ENCODE peak calls at places on chromosomes 7 and 10, in four cellular contexts. P is fibroblast of lung, S is A673, C is transverse colon. K is an unnamed sample.

GRCh38 chr7:120783721-120784120 is 74.2 kb downstream of the TSPAN12 start:
- DNase-seq in P (no peak), S (no peak), C (no peak), K (no peak)

GRCh38 chr7:140348161-140348849 is 50.0 kb downstream of the SLC37A3 start:
- DNase-seq in P (peak; percentile 86), S (no peak), C (no peak), K (peak; percentile 34)

GRCh38 chr7:121337398-121337797 is 8.6 kb downstream of the WNT16 start:
- DNase-seq in P (no peak), S (peak; percentile 49), C (no peak), K (no peak)

GRCh38 chr7:158133057-158133456 is 454.6 kb downstream of the PTPRN2 start:
- DNase-seq in P (no peak), S (no peak), C (no peak), K (no peak)

GRCh38 chr7:66524738-66525137 is 103.9 kb upstream of the KCTD7 start:
- DNase-seq in P (no peak), S (no peak), C (no peak), K (no peak)

GRCh38 chr10:94183666-94184264 is 179.0 kb downstream of the NOC3L start:
- DNase-seq in P (peak; percentile 97), S (peak; percentile 20), C (no peak), K (peak; percentile 99)

GRCh38 chr7:572668-573495 is 53.2 kb upstream of the PDGFA start:
- DNase-seq in P (no peak), S (no peak), C (no peak), K (no peak)

GRCh38 chr7:87919875-87920274 is 14.2 kb upstream of the ADAM22 start:
- DNase-seq in P (no peak), S (no peak), C (no peak), K (no peak)

GRCh38 chr10:31978158-31978483 is 49.5 kb upstream of the ARHGAP12 start:
- DNase-seq in P (no peak), S (no peak), C (no peak), K (no peak)

GRCh38 chr7:66535414-66536329 is 93.0 kb upstream of the KCTD7 start:
- DNase-seq in P (no peak), S (no peak), C (no peak), K (no peak)

GRCh38 chr7:88310950-88311674 is 4.4 kb upstream of the STEAP4 start:
- DNase-seq in P (no peak), S (no peak), C (no peak), K (no peak)

GRCh38 chr10:23442936-23443335 is 4.1 kb downstream of the OTUD1 start:
- DNase-seq in P (peak; percentile 76), S (no peak), C (no peak), K (no peak)

GRCh38 chr10:42754155-42755027 is 28.2 kb upstream of the BMS1 start:
- DNase-seq in P (peak; percentile 10), S (peak; percentile 30), C (no peak), K (no peak)

DNA sequence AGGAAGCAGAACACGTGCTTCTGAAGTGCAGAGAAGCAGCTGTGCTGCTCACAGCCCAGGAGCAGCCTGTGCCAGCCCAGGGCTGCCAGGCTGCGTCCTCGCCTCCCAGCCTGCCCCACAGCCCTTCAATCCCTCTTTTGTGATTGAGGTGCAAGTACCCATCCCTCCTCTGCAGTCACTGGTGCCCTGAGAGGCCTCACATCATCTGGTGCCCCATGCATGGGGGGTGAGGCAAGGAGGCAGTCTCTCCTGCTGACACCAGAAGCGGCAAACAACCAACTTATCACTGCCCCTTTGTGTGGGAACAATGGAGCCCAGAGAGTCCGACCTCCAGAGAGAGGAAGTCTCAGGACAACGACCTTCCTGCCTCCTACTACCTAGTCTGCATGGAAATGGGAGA is 49.8 kb upstream of the FGFR2 start:
- DNase-seq in P (no peak), S (no peak), C (no peak), K (no peak)
- TF ChIP-seq CTCF in P (no peak), S (no peak), C (no peak), K (no peak)

GRCh38 chr7:104328970-104329825 is 795 bp downstream of the LHFPL3 start:
- DNase-seq in P (no peak), S (no peak), C (no peak), K (no peak)

GRCh38 chr7:104327963-104328307 is 468 bp upstream of the LHFPL3 start:
- DNase-seq in P (no peak), S (no peak), C (no peak), K (no peak)

GRCh38 chr7:104328308-104328969 is at the start of gene LHFPL3:
- DNase-seq in P (peak; percentile 6), S (no peak), C (no peak), K (no peak)

DNA sequence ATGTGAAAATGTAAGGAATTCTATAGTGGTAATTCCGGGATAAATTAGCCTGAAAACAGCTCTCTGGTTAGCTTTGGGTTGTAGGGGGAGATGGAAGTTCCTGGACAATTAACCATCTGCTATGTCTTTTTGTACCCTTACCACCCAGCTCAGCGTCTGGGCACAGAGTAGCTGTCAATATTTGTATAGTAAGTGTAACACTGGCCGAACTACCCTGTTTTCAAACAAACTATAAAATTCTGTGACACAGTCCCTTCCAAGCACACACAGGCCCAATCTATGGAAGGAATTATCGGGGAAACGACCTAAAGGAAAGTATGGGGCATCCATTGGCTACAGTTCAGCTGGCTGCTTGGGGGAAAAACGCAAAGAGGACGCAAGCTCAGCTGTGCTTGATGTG is 869 bp upstream of the LHFPL3 start:
- DNase-seq in P (no peak), S (no peak), C (no peak), K (no peak)
- TF ChIP-seq CTCF in P (no peak), S (no peak), C (no peak), K (no peak)

DNA sequence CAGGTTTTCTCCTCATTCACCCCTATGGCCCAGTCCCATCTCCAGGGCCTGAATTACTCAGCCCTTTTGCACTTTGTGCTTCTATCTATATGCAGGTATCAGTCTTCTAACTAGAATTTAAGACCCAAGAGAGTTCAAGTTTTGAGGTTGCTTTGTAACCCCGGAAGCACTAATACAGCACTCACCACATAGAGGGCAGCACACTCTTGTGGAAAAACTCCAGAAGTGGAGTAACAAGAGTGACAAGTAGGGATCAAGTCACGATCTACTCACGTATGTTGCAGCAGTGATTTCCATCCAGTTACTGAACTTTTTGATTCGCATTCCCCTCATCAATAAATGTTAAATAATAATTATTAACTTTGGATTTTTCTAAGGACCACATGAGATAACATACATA is 151.0 kb downstream of the CHCHD3 start:
- DNase-seq in P (no peak), S (peak; percentile 52), C (no peak), K (no peak)
- TF ChIP-seq CTCF in P (peak; percentile 41), S (peak; percentile 61), C (no peak), K (peak; percentile 32)

GRCh38 chr10:29239569-29240472 is 49.0 kb upstream of the LYZL1 start:
- DNase-seq in P (no peak), S (peak; percentile 64), C (no peak), K (no peak)
- TF ChIP-seq CTCF in P (peak; percentile 63), S (peak; percentile 80), C (no peak), K (peak; percentile 51)

GRCh38 chr7:131103997-131104396 is 223.7 kb upstream of the MKLN1 start:
- DNase-seq in P (peak; percentile 91), S (no peak), C (no peak), K (peak; percentile 64)
- TF ChIP-seq CTCF in P (no peak), S (no peak), C (no peak), K (peak; percentile 1)

GRCh38 chr7:98168904-98169621 is 42.2 kb upstream of the BHLHA15 start:
- DNase-seq in P (no peak), S (no peak), C (no peak), K (no peak)
- TF ChIP-seq CTCF in P (no peak), S (no peak), C (peak; percentile 3), K (no peak)

GRCh38 chr10:99368646-99369045 is 39.5 kb downstream of the CNNM1 start:
- DNase-seq in P (peak; percentile 62), S (no peak), C (no peak), K (no peak)

GRCh38 chr10:99372546-99373271 is 43.6 kb downstream of the CNNM1 start:
- DNase-seq in P (no peak), S (peak; percentile 39), C (no peak), K (no peak)

GRCh38 chr10:99369551-99369950 is 40.4 kb downstream of the CNNM1 start:
- DNase-seq in P (peak; percentile 49), S (no peak), C (no peak), K (no peak)

GRCh38 chr10:99369126-99369525 is 40.0 kb downstream of the CNNM1 start:
- DNase-seq in P (peak; percentile 32), S (no peak), C (no peak), K (no peak)

DNA sequence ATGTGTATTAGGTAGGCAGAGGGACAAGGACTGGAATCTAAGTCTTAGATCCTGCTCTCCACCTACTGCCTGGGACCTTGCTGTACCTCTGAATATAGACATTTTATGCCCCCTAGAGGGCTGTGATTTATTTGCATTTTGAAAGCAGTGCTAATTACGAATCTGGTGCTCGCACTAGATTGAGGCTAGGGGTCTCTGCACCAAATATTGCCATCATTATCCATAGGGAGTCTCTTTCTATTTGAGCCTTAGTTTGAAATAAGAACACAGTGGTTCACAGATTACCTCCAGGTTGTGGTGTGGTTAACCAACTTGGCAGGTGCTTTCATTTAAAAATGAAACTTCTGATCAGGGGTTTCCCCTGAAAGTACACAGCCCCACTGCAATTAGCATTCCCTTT is 41.8 kb downstream of the CNNM1 start:
- DNase-seq in P (no peak), S (peak; percentile 64), C (no peak), K (no peak)
- TF ChIP-seq CTCF in P (peak; percentile 19), S (peak; percentile 62), C (no peak), K (peak; percentile 38)

GRCh38 chr7:90262438-90262837 is 17.5 kb downstream of the CFAP69 start:
- DNase-seq in P (peak; percentile 22), S (peak; percentile 65), C (no peak), K (no peak)
- TF ChIP-seq CTCF in P (peak; percentile 46), S (peak; percentile 64), C (peak; percentile 62), K (peak; percentile 57)

K was measured in AG04450.